ENCODE peak calls at places on chromosomes 6 and 20, in seven cellular contexts. H is pancreas, Z is thoracic aorta, G is thyroid gland, T is AG04450, R is body of pancreas, X is tibial artery. J is an unnamed sample.

GRCh38 chr6:11766589-11767450 is 11.8 kb downstream of the ADTRP start:
- DNase-seq in H (peak; percentile 22), Z (no peak), G (no peak), T (peak; percentile 88), R (no peak), X (peak; percentile 79), J (no peak)

GRCh38 chr6:3819161-3820110 is 29.7 kb upstream of the FAM50B start:
- DNase-seq in H (no peak), Z (no peak), G (no peak), T (no peak), R (no peak), X (no peak), J (no peak)

GRCh38 chr6:93940381-93940780 is 521.0 kb upstream of the EPHA7 start:
- DNase-seq in H (no peak), Z (no peak), G (no peak), T (no peak), R (no peak), X (no peak), J (no peak)

GRCh38 chr6:87869064-87869685 is 167.1 kb upstream of the AKIRIN2 start:
- DNase-seq in H (no peak), Z (no peak), G (no peak), T (no peak), R (no peak), X (no peak), J (no peak)

GRCh38 chr6:25172819-25173218 is 106.4 kb upstream of the CARMIL1 start:
- DNase-seq in H (no peak), Z (no peak), G (no peak), T (peak; percentile 78), R (no peak), X (no peak), J (no peak)

GRCh38 chr6:143408787-143409162 is 41.7 kb downstream of the ADAT2 start:
- DNase-seq in H (no peak), Z (no peak), G (no peak), T (no peak), R (no peak), X (no peak), J (no peak)

GRCh38 chr6:152428126-152428525 is 209.0 kb downstream of the SYNE1 start:
- DNase-seq in H (no peak), Z (no peak), G (peak; percentile 77), T (no peak), R (no peak), X (no peak), J (no peak)

GRCh38 chr6:8215631-8216030 is 113.3 kb upstream of the EEF1E1 start:
- DNase-seq in H (no peak), Z (no peak), G (no peak), T (no peak), R (no peak), X (no peak), J (no peak)

GRCh38 chr20:50578061-50578777 is 68.0 kb downstream of the PTPN1 start:
- DNase-seq in H (no peak), Z (no peak), G (no peak), T (no peak), R (no peak), X (no peak), J (no peak)

GRCh38 chr20:41570552-41570951 is 47.6 kb downstream of the CHD6 start:
- DNase-seq in H (no peak), Z (no peak), G (no peak), T (no peak), R (no peak), X (no peak), J (no peak)

GRCh38 chr6:79946242-79946641 is 1.1 kb downstream of the ELOVL4 start:
- DNase-seq in H (no peak), Z (no peak), G (no peak), T (no peak), R (no peak), X (no peak), J (no peak)

GRCh38 chr6:160010067-160010466 is 41.2 kb downstream of the IGF2R start:
- DNase-seq in H (no peak), Z (no peak), G (no peak), T (no peak), R (no peak), X (no peak), J (no peak)

GRCh38 chr6:163637524-163637923 is 223.0 kb downstream of the QKI start:
- DNase-seq in H (no peak), Z (no peak), G (no peak), T (no peak), R (no peak), X (no peak), J (no peak)

GRCh38 chr6:40689181-40689580 is 102.0 kb upstream of the LRFN2 start:
- DNase-seq in H (no peak), Z (no peak), G (no peak), T (no peak), R (no peak), X (no peak), J (no peak)

GRCh38 chr6:142943746-142944125 is 1.2 kb downstream of the HIVEP2 start:
- DNase-seq in H (peak; percentile 7), Z (no peak), G (peak; percentile 21), T (no peak), R (peak; percentile 25), X (peak; percentile 65), J (peak; percentile 12)

GRCh38 chr6:106510090-106510970 is 119.0 kb downstream of the RTN4IP1 start:
- DNase-seq in H (peak; percentile 44), Z (no peak), G (peak; percentile 65), T (no peak), R (peak; percentile 60), X (no peak), J (peak; percentile 69)

GRCh38 chr20:63087236-63087871 is 80.6 kb upstream of the BHLHE23 start:
- DNase-seq in H (no peak), Z (no peak), G (no peak), T (no peak), R (no peak), X (peak; percentile 57), J (no peak)

GRCh38 chr6:35049346-35049745 is 91.8 kb downstream of the TCP11 start:
- DNase-seq in H (no peak), Z (no peak), G (no peak), T (no peak), R (no peak), X (peak; percentile 61), J (no peak)

GRCh38 chr6:161374971-161375873 is 101.4 kb upstream of the AGPAT4 start:
- DNase-seq in H (peak; percentile 40), Z (peak; percentile 9), G (peak; percentile 29), T (no peak), R (peak; percentile 39), X (peak; percentile 84), J (no peak)

GRCh38 chr6:170405311-170405975 is 98.9 kb downstream of the FAM120B start:
- DNase-seq in H (no peak), Z (no peak), G (no peak), T (peak; percentile 88), R (no peak), X (no peak), J (no peak)

GRCh38 chr6:14880052-14880451 is 365.8 kb upstream of the JARID2 start:
- DNase-seq in H (no peak), Z (no peak), G (no peak), T (no peak), R (no peak), X (no peak), J (no peak)

GRCh38 chr6:45929421-45930361 is 86.0 kb downstream of the CLIC5 start:
- DNase-seq in H (no peak), Z (no peak), G (no peak), T (no peak), R (no peak), X (no peak), J (no peak)

GRCh38 chr6:88958842-88959241 is 4.6 kb downstream of the RNGTT start:
- DNase-seq in H (no peak), Z (no peak), G (no peak), T (no peak), R (no peak), X (no peak), J (no peak)

GRCh38 chr6:88952065-88952704 is 11.2 kb downstream of the RNGTT start:
- DNase-seq in H (no peak), Z (no peak), G (no peak), T (no peak), R (no peak), X (no peak), J (no peak)

DNA sequence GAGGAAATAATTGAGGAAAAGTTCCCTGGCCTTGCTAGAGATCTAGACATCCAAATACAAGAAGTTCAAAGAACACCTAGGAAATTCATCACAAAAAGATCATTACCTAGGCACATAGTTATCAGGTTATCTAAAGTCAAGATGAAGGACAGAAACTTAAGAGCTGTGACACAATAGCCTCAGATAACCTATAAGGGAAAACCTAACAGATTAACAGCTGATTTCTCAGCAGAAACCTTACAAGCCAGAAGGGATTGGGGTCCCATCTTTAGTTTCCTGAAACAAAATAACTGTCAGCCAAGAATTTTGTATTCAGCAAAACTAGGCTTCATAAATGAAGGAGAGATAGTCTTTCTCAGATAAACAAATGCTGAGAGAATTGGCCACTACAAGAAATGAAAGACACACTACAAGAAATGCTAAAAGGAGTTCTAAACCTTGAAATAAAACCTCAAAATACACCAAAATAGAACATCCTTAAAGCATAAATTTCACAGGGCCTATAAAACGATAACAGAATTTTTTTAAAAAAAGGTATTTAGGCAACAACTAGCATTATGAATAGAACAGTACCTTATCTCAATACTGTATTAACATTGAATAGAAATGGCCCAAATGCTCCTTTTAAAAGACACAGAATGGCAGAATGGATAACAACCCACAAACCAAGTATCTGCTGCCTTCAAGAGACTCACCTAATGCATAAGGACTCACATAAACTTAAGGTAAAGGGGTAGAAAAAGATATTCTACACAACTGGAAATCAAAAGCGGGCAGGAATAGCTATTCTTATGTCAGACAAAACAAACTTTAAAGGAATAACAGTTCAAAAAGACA is 9.7 kb downstream of the RNGTT start:
- DNase-seq in H (no peak), Z (no peak), G (no peak), T (no peak), R (no peak), X (no peak), J (no peak)
- H3K9me3 ChIP-seq in H (no peaks in the 10 kb centered on the region), Z (peaks cover 5% of the 10 kb centered on the region), G (no peaks in the 10 kb centered on the region), T (peaks cover 5% of the 10 kb centered on the region), R (no peaks in the 10 kb centered on the region), X (no peaks in the 10 kb centered on the region), J (no peaks in the 10 kb centered on the region)

GRCh38 chr20:55365745-55366144 is 639.6 kb downstream of the CBLN4 start:
- DNase-seq in H (no peak), Z (no peak), G (no peak), T (no peak), R (no peak), X (no peak), J (no peak)
- H3K9me3 ChIP-seq in H (no peaks in the 10 kb centered on the region), Z (no peaks in the 10 kb centered on the region), G (peaks cover 6% of the 10 kb centered on the region), T (no peaks in the 10 kb centered on the region), R (no peaks in the 10 kb centered on the region), X (no peaks in the 10 kb centered on the region), J (no peaks in the 10 kb centered on the region)

GRCh38 chr20:35826361-35826760 is 54.5 kb downstream of the PHF20 start:
- DNase-seq in H (no peak), Z (no peak), G (no peak), T (no peak), R (no peak), X (no peak), J (no peak)
- H3K9me3 ChIP-seq in H (no peaks in the 10 kb centered on the region), Z (no peaks in the 10 kb centered on the region), G (no peaks in the 10 kb centered on the region), T (peaks cover 7% of the 10 kb centered on the region), R (no peaks in the 10 kb centered on the region), X (no peaks in the 10 kb centered on the region), J (no peaks in the 10 kb centered on the region)

GRCh38 chr6:52654007-52654406 is 16.9 kb upstream of the TMEM14A start:
- DNase-seq in H (no peak), Z (no peak), G (no peak), T (no peak), R (no peak), X (no peak), J (no peak)
- H3K9me3 ChIP-seq in H (no peaks in the 10 kb centered on the region), Z (no peaks in the 10 kb centered on the region), G (no peaks in the 10 kb centered on the region), T (no peaks in the 10 kb centered on the region), R (no peaks in the 10 kb centered on the region), X (no peaks in the 10 kb centered on the region), J (no peaks in the 10 kb centered on the region)

GRCh38 chr6:135323979-135324378 is 142.9 kb downstream of the MYB start:
- DNase-seq in H (no peak), Z (no peak), G (no peak), T (no peak), R (no peak), X (no peak), J (no peak)
- H3K9me3 ChIP-seq in H (no peaks in the 10 kb centered on the region), Z (no peaks in the 10 kb centered on the region), G (no peaks in the 10 kb centered on the region), T (no peaks in the 10 kb centered on the region), R (no peaks in the 10 kb centered on the region), X (no peaks in the 10 kb centered on the region), J (no peaks in the 10 kb centered on the region)